ENCODE peak calls at places on chromosomes 16 and 17, in five cellular contexts. V, T, G, B and M are unnamed samples.

GRCh38 chr17:27379863-27380533 is 76.2 kb upstream of the KSR1 start:
- DNase-seq in B (peak), V (peak), G (no peak), T (peak), M (no peak)

GRCh38 chr17:50615818-50616217 is 18.9 kb upstream of the ABCC3 start:
- DNase-seq in T (no peak), G (no peak), B (no peak), V (no peak), M (no peak)

GRCh38 chr17:63780507-63780906 is 6.5 kb downstream of the DDX42 start:
- DNase-seq in B (no peak), V (no peak), G (no peak), T (no peak), M (no peak)

GRCh38 chr16:78641463-78641862 is 542.0 kb downstream of the WWOX start:
- DNase-seq in B (no peak), V (no peak), T (no peak), G (no peak), M (no peak)

GRCh38 chr16:15723808-15724207 is 73.8 kb downstream of the NDE1 start:
- DNase-seq in G (no peak), T (no peak), B (no peak), V (no peak), M (no peak)

GRCh38 chr16:70701036-70701435 is 15.2 kb upstream of the MTSS2 start:
- DNase-seq in T (no peak), G (no peak), V (no peak), B (no peak), M (no peak)

GRCh38 chr16:11780988-11781680 is 15.9 kb downstream of the ZC3H7A start:
- DNase-seq in G (peak), B (no peak), V (no peak), T (no peak), M (no peak)

GRCh38 chr16:86533942-86534341 is 21.1 kb downstream of the MTHFSD start:
- DNase-seq in G (no peak), T (no peak), V (no peak), B (no peak), M (no peak)

GRCh38 chr17:76458580-76459490 is 5.9 kb upstream of the UBE2O start:
- DNase-seq in G (peak), T (peak), B (peak), V (peak), M (peak)

GRCh38 chr16:10984509-10984908 is 40.1 kb downstream of the CLEC16A start:
- DNase-seq in T (no peak), G (peak), B (no peak), V (peak), M (no peak)

GRCh38 chr17:54859187-54859586 is 41.5 kb upstream of the TOM1L1 start:
- DNase-seq in G (no peak), V (no peak), T (no peak), B (no peak), M (no peak)

GRCh38 chr17:80716986-80717385 is 172.3 kb downstream of the RPTOR start:
- DNase-seq in B (no peak), G (no peak), V (peak), T (no peak), M (no peak)

GRCh38 chr17:79919862-79920720 is 80.9 kb upstream of the CBX4 start:
- DNase-seq in T (peak), V (no peak), G (no peak), B (no peak), M (no peak)

GRCh38 chr17:65678534-65678933 is 117.1 kb upstream of the AXIN2 start:
- DNase-seq in B (no peak), V (peak), T (no peak), G (no peak), M (no peak)

GRCh38 chr16:30368122-30368791 is 2.0 kb downstream of the TBC1D10B start:
- DNase-seq in T (no peak), G (no peak), V (peak), B (no peak), M (no peak)

GRCh38 chr17:3527896-3528603 is 29.6 kb downstream of the TRPV3 start:
- DNase-seq in V (no peak), B (no peak), T (no peak), G (no peak), M (no peak)

GRCh38 chr17:64406321-64407200 is 15.9 kb upstream of the PECAM1 start:
- DNase-seq in G (peak), B (no peak), T (no peak), V (no peak), M (no peak)

GRCh38 chr16:55476625-55477533 is 2.1 kb upstream of the MMP2 start:
- DNase-seq in G (no peak), T (no peak), V (peak), B (no peak), M (no peak)

GRCh38 chr17:77153487-77153886 is 12.7 kb downstream of the SEC14L1 start:
- DNase-seq in G (no peak), T (no peak), B (no peak), V (no peak), M (no peak)

GRCh38 chr17:9833922-9834321 is 8.2 kb downstream of the GLP2R start:
- DNase-seq in G (no peak), V (no peak), T (no peak), B (no peak), M (no peak)

GRCh38 chr17:80866050-80866793 is 125.4 kb upstream of the CHMP6 start:
- DNase-seq in G (peak), V (peak), B (peak), T (peak), M (peak)

GRCh38 chr17:78789149-78789662 is 7.1 kb upstream of the CYTH1 start:
- DNase-seq in G (no peak), T (no peak), B (no peak), V (no peak), M (no peak)

GRCh38 chr17:78788451-78788850 is 6.4 kb upstream of the CYTH1 start:
- DNase-seq in B (no peak), G (no peak), T (no peak), V (no peak), M (no peak)

GRCh38 chr17:78785663-78786057 is 3.6 kb upstream of the CYTH1 start:
- DNase-seq in G (no peak), T (no peak), V (no peak), B (no peak), M (no peak)

GRCh38 chr17:78789663-78790181 is 7.6 kb upstream of the CYTH1 start:
- DNase-seq in G (no peak), V (peak), T (peak), B (peak), M (no peak)

DNA sequence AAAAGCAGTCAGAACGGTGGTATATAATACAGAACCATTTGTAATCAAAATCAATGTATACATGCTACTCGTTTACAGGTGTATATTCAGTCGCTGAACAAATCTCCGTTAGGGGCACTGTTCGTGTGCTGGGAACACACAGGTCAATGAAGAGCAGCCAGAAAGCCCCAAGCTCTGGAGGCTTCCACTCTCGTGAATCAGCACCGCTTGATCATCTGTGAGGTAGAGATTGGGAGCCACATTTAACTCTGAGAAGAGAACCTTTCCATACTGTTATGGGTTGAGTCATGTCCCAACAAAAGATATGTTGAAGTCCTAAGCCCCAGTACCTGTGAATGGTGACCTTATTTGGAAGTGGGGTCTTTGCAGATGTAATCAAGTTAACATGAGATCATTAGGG is 5.4 kb upstream of the CYTH1 start:
- DNase-seq in T (no peak), B (no peak), G (peak), V (no peak), M (no peak)
- TF ChIP-seq CTCF in T (no peak), B (no peak), G (peak), V (no peak), M (no peak)

GRCh38 chr16:4116328-4117249 is at the start of gene ADCY9:
- DNase-seq in V (peak), B (peak), G (peak), T (peak), M (peak)
- TF ChIP-seq CTCF in V (no peak), B (no peak), G (no peak), T (no peak), M (no peak)

DNA sequence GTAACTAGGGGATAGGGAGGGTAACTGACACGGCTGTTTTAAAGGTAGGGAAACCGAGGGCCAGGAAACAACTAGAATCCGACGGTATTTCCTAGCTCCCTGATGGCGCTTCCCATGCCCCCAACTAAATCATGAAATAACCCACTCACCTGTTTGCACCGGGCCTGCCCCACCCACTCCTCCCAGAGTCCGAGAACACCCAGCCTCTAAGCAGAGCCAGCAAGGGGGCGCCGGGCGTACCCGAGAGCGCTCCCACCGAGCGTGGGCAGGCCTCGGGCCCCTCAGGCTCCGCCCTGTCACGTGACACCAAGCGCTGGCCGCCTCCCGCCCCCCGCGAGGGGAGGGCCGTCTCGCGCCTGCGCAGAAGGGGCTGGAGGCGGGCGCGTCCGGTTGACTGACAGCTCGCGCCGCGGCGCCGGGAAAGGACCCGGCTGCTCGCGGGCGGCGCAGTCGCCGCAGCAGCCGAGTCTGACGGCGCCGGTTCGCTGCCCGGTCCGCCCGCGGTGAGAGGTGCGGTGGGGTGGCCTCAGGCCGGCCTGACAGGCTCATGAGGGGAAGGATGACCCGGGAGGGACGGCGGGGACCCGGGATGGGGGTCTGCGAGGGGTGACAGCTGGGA is at the start of gene KIAA0513:
- DNase-seq in T (peak), G (peak), B (peak), V (peak), M (peak)
- TF ChIP-seq CTCF in T (peak), G (peak), B (no peak), V (peak), M (peak)

DNA sequence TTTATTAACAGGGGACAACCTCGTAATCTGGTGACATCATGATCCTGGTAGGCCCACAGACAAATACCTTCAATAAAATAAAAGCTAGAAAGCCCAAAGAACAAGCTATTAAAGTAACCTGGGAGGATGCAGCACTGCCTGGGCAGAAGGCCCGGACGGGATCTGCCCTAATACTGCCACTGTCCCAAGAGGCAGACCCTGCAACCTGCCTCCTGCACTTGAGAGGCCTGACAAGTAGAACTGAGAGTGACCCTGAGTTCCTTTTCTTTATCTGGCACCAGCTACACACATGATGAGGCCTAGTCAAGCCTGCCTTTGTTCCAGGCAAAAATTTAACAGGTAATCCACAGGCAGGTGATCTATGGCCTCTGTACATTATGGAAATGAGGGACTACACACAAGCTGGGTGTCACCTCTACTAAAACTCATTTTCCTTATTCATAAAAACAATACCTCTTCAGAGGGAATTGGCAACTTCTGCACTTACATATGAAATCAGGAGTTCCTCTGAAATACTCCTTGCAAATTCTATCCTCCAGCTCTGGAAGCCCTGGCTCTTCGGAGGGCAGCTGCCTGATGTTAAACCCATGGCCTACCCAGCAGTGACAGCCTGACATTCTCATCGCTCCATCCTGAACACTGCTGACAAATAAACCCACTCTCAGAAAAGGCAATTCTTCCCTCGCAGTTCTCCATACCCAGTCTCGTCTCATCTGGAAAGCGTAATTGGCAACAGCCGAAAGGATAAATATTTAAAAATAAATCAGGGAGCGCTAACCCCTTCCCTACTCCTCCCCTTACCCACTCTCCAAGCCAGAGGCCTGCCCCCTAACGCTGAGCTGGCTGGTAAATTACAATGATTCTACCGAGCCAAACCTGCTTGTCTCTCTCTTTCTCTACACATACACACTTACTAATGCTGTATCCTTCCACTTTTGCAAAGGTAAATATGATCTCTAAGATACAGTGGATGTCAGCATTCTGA is 2.5 kb upstream of the ZFHX3 start:
- DNase-seq in V (no peak), B (no peak), G (no peak), T (no peak), M (no peak)
- TF ChIP-seq CTCF in V (no peak), B (no peak), G (no peak), T (no peak), M (no peak)